ENCODE peak calls at places on chromosomes 11 and 22, in eight cellular contexts. Y is psoas muscle; B is omental fat pad; M is stimulated activated CD4-positive, alpha-beta T cell treated with anti-CD3 and anti-CD28 coated beads, Interleukin-15, amount 100 ng/mL, for 24 hours; J is activated T-helper 1 cell treated with Interleukin-2 at 50 U/mL for 16 hours; R is AG10803; P is immature natural killer cell; I is PC-3. A is an unnamed sample.

GRCh38 chr22:43731986-43732385 is 80.1 kb downstream of the EFCAB6 start:
- DNase-seq in Y (no peak), B (no peak), M (no peak), J (no peak), R (peak), P (no peak), I (no peak), A (no peak)

GRCh38 chr11:130839950-130840666 is 76.2 kb downstream of the SNX19 start:
- DNase-seq in Y (no peak), B (no peak), M (no peak), J (no peak), R (peak), P (no peak), I (no peak), A (no peak)

GRCh38 chr11:125170406-125171031 is 6.0 kb downstream of the PKNOX2 start:
- DNase-seq in Y (peak), B (no peak), M (no peak), J (no peak), R (no peak), P (no peak), I (no peak), A (no peak)

GRCh38 chr22:46569055-46569847 is 31.8 kb upstream of the CELSR1 start:
- DNase-seq in Y (no peak), B (no peak), M (no peak), J (no peak), R (no peak), P (no peak), I (no peak), A (no peak)

GRCh38 chr11:45771942-45772522 is 32.9 kb upstream of the SLC35C1 start:
- DNase-seq in Y (peak), B (peak), M (peak), J (peak), R (peak), P (peak), I (peak), A (peak)

GRCh38 chr11:68298659-68299516 is 13.5 kb upstream of the LRP5 start:
- DNase-seq in Y (no peak), B (no peak), M (no peak), J (no peak), R (no peak), P (no peak), I (no peak), A (no peak)

GRCh38 chr11:128841461-128842072 is 25.5 kb downstream of the KCNJ1 start:
- DNase-seq in Y (no peak), B (no peak), M (no peak), J (no peak), R (no peak), P (peak), I (no peak), A (no peak)

GRCh38 chr11:40722179-40722795 is 737.2 kb downstream of the LRRC4C start:
- DNase-seq in Y (no peak), B (no peak), M (peak), J (no peak), R (peak), P (no peak), I (peak), A (peak)

GRCh38 chr11:119726585-119727522 is 2.1 kb downstream of the NECTIN1 start:
- DNase-seq in Y (no peak), B (no peak), M (no peak), J (no peak), R (no peak), P (no peak), I (no peak), A (no peak)

GRCh38 chr11:31809543-31809856 is 1.6 kb downstream of the PAX6 start:
- DNase-seq in Y (no peak), B (no peak), M (no peak), J (no peak), R (no peak), P (no peak), I (peak), A (no peak)

GRCh38 chr22:37260396-37260795 is 16.3 kb upstream of the RAC2 start:
- DNase-seq in Y (no peak), B (no peak), M (no peak), J (no peak), R (no peak), P (no peak), I (no peak), A (no peak)

GRCh38 chr22:40070701-40071100 is 75.9 kb downstream of the FAM83F start:
- DNase-seq in Y (no peak), B (no peak), M (no peak), J (no peak), R (peak), P (no peak), I (no peak), A (no peak)

GRCh38 chr11:96155627-96156378 is 187.2 kb downstream of the MAML2 start:
- DNase-seq in Y (peak), B (peak), M (peak), J (no peak), R (peak), P (no peak), I (peak), A (peak)

GRCh38 chr22:22773979-22774738 is 113.5 kb upstream of the IGLL5 start:
- DNase-seq in Y (no peak), B (no peak), M (no peak), J (no peak), R (no peak), P (no peak), I (no peak), A (no peak)

GRCh38 chr11:133985981-133986380 is 29.2 kb upstream of the IGSF9B start:
- DNase-seq in Y (no peak), B (no peak), M (no peak), J (no peak), R (no peak), P (no peak), I (no peak), A (no peak)

GRCh38 chr22:31818481-31819392 is 64.9 kb downstream of the DEPDC5 start:
- DNase-seq in Y (no peak), B (no peak), M (peak), J (no peak), R (peak), P (no peak), I (peak), A (peak)

GRCh38 chr11:77387701-77388100 is 86.2 kb downstream of the PAK1 start:
- DNase-seq in Y (no peak), B (no peak), M (no peak), J (no peak), R (no peak), P (no peak), I (no peak), A (no peak)

GRCh38 chr11:45646275-45646970 is 19.0 kb downstream of the CHST1 start:
- DNase-seq in Y (no peak), B (no peak), M (no peak), J (no peak), R (peak), P (no peak), I (peak), A (peak)

GRCh38 chr22:27420817-27421361 is 380.7 kb downstream of the MN1 start:
- DNase-seq in Y (peak), B (no peak), M (no peak), J (no peak), R (peak), P (no peak), I (peak), A (peak)